ENCODE peak calls at places on chromosomes 7 and 10, in four cellular contexts. F is K562, M is GM12878, A is HL-60. R is an unnamed sample.

GRCh38 chr7:96497567-96497966 is 175.7 kb upstream of the SLC25A13 start:
- DNase-seq in A (no peak), F (no peak), M (no peak), R (no peak)

GRCh38 chr7:137080516-137081203 is 212.2 kb downstream of the CHRM2 start:
- DNase-seq in A (no peak), F (no peak), M (no peak), R (no peak)

GRCh38 chr7:66277492-66277891 is 72.4 kb downstream of the TPST1 start:
- DNase-seq in M (no peak), F (no peak), A (no peak), R (no peak)

GRCh38 chr7:16669581-16669980 is 23.6 kb downstream of the BZW2 start:
- DNase-seq in A (no peak), M (no peak), F (no peak), R (no peak)

GRCh38 chr10:9243861-9244515 is 1189.5 kb downstream of the GATA3 start:
- DNase-seq in F (no peak), M (no peak), A (no peak), R (no peak)

GRCh38 chr10:125034671-125035070 is 92.7 kb downstream of the ZRANB1 start:
- DNase-seq in A (no peak), M (no peak), F (no peak), R (no peak)

GRCh38 chr7:46764100-46764941 is 817.6 kb downstream of the TNS3 start:
- DNase-seq in F (no peak), M (peak), A (no peak), R (no peak)

GRCh38 chr7:92485267-92485892 is 7.6 kb upstream of the ERVW-1 start:
- DNase-seq in M (no peak), F (no peak), A (no peak), R (no peak)

GRCh38 chr7:2212906-2213305 is 19.8 kb downstream of the MAD1L1 start:
- DNase-seq in F (no peak), M (no peak), A (no peak), R (no peak)

GRCh38 chr7:17474724-17475344 is 176.4 kb downstream of the AHR start:
- DNase-seq in M (no peak), A (no peak), F (peak), R (no peak)

GRCh38 chr7:139118234-139118802 is 8.8 kb upstream of the ZC3HAV1 start:
- DNase-seq in F (peak), A (peak), M (peak), R (no peak)

GRCh38 chr7:47092331-47092730 is 489.6 kb downstream of the TNS3 start:
- DNase-seq in A (no peak), M (no peak), F (no peak), R (no peak)

GRCh38 chr10:14952851-14953451 is 945 bp downstream of the DCLRE1C start:
- DNase-seq in F (peak), M (no peak), A (peak), R (no peak)

GRCh38 chr7:94264756-94265155 is 129.9 kb upstream of the COL1A2 start:
- DNase-seq in M (no peak), F (no peak), A (no peak), R (no peak)

GRCh38 chr7:66376264-66376945 is 171.3 kb downstream of the TPST1 start:
- DNase-seq in M (no peak), A (no peak), F (no peak), R (no peak)

GRCh38 chr7:16421333-16422099 is at the start of gene CRPPA:
- DNase-seq in A (peak), M (no peak), F (peak), R (no peak)

GRCh38 chr7:108051449-108051848 is 48.5 kb upstream of the LAMB1 start:
- DNase-seq in F (no peak), M (no peak), A (no peak), R (no peak)

GRCh38 chr7:151951672-151952338 is 4.4 kb upstream of the GALNTL5 start:
- DNase-seq in F (no peak), M (no peak), A (no peak), R (no peak)

GRCh38 chr10:133104076-133104965 is 16.6 kb downstream of the ADGRA1 start:
- DNase-seq in M (no peak), A (no peak), F (no peak), R (no peak)

GRCh38 chr10:1572519-1573333 is 164.6 kb downstream of the ADARB2 start:
- DNase-seq in F (no peak), M (no peak), A (no peak), R (no peak)

GRCh38 chr7:18590259-18590658 is 94.7 kb downstream of the HDAC9 start:
- DNase-seq in F (no peak), M (no peak), A (peak), R (no peak)

GRCh38 chr7:16648551-16648950 is 2.6 kb downstream of the BZW2 start:
- DNase-seq in M (no peak), A (peak), F (peak), R (no peak)

GRCh38 chr7:815284-816216 is 16.7 kb upstream of the SUN1 start:
- DNase-seq in M (no peak), A (no peak), F (peak), R (peak)

GRCh38 chr7:18119985-18120384 is 92.3 kb upstream of the PRPS1L1 start:
- DNase-seq in F (no peak), A (no peak), M (no peak), R (no peak)

GRCh38 chr10:24718031-24718855 is 5.4 kb downstream of the ARHGAP21 start:
- DNase-seq in F (no peak), M (no peak), A (no peak), R (no peak)

GRCh38 chr7:82362129-82362528 is 81.4 kb downstream of the CACNA2D1 start:
- DNase-seq in A (no peak), F (no peak), M (no peak), R (no peak)

GRCh38 chr7:118080947-118081346 is 103.0 kb upstream of the LSM8 start:
- DNase-seq in M (peak), A (no peak), F (peak), R (no peak)

GRCh38 chr10:10818082-10818481 is 199.6 kb upstream of the CELF2 start:
- DNase-seq in M (no peak), F (no peak), A (no peak), R (no peak)

GRCh38 chr10:71725998-71726672 is 6.6 kb upstream of the C10orf105 start:
- DNase-seq in F (peak), M (no peak), A (peak), R (no peak)

GRCh38 chr10:65183236-65183635 is 1662.0 kb downstream of the REEP3 start:
- DNase-seq in A (no peak), M (no peak), F (no peak), R (no peak)

GRCh38 chr7:369476-369980 is 79.6 kb downstream of the FOXL3 start:
- DNase-seq in M (no peak), F (no peak), A (no peak), R (no peak)

GRCh38 chr7:36487756-36488336 is 98.2 kb downstream of the ANLN start:
- DNase-seq in F (no peak), A (peak), M (peak), R (peak)

GRCh38 chr7:65722361-65722792 is 150.5 kb upstream of the VKORC1L1 start:
- DNase-seq in F (peak), M (peak), A (peak), R (peak)

GRCh38 chr7:83648464-83649241 is at the start of gene SEMA3E:
- DNase-seq in F (no peak), A (no peak), M (no peak), R (no peak)

GRCh38 chr7:146656988-146657387 is 540.4 kb downstream of the CNTNAP2 start:
- DNase-seq in F (no peak), A (no peak), M (no peak), R (no peak)

GRCh38 chr7:79951415-79951814 is 183.2 kb upstream of the GNAI1 start:
- DNase-seq in M (no peak), F (no peak), A (no peak), R (no peak)

GRCh38 chr10:104337527-104337984 is 709 bp downstream of the ITPRIP start:
- DNase-seq in F (peak), A (peak), M (no peak), R (no peak)

GRCh38 chr7:151833691-151834090 is 43.2 kb downstream of the PRKAG2 start:
- DNase-seq in M (no peak), A (no peak), F (no peak), R (no peak)

GRCh38 chr7:26127411-26127810 is 24.6 kb upstream of the NFE2L3 start:
- DNase-seq in A (no peak), M (peak), F (no peak), R (no peak)

DNA sequence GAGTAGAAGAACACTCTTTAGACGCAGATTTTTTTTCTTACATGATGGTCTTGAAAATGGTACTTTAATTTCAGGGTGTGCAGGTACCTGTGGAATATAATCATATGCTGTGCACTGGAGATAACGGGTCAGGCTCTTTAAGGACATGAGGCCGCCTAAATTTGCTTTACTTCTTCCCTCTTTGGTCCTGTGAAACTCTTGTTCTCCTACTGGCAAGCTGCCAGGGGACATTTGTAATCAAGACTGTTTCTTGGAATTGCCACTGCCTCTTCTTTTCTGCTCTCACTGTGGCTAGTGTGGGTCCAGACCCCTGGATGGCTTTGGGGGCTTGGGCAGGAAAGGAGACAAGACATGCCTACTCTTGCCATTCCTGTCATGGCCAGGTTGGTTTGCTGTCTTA is 146.0 kb downstream of the SND1 start:
- DNase-seq in M (no peak), F (peak), A (no peak), R (no peak)
- TF ChIP-seq SPI1 in M (no peak), F (no peak), A (no peak), R (no peak)

DNA sequence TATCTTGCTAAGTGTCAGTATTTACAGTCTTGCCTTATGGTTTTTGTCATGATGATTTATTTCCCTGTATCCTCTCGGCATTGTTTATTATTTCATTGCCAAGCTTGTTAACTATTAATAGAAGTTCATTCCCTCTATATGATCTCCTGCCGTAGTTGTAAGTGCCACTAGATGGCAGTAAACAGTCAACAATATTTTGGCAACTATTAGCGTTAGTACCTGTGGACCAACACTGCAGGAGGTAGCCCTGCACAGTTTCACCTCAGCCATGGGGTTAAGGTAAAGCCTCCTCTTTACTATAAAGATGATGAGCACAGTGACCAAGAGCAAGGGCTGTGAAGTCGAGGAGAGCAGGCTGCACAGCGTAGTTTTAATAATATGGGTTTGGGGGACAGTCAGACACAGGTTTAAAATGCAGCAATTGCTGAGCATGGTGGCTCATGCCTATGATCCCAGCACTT is 26.1 kb upstream of the CCNJ start:
- DNase-seq in F (peak), A (peak), M (peak), R (peak)
- TF ChIP-seq SPI1 in F (no peak), A (no peak), M (no peak), R (no peak)

GRCh38 chr10:115972426-115972825 is 300.6 kb downstream of the GFRA1 start:
- DNase-seq in A (no peak), F (no peak), M (no peak), R (no peak)
- TF ChIP-seq SPI1 in A (no peak), F (no peak), M (no peak), R (no peak)

GRCh38 chr10:85651507-85651902 is 715.1 kb downstream of the GRID1 start:
- DNase-seq in A (no peak), M (no peak), F (no peak), R (no peak)

GRCh38 chr10:85646312-85646711 is 720.3 kb downstream of the GRID1 start:
- DNase-seq in M (no peak), F (no peak), A (no peak), R (no peak)

GRCh38 chr10:85648279-85648754 is 718.3 kb downstream of the GRID1 start:
- DNase-seq in F (no peak), A (no peak), M (no peak), R (no peak)

GRCh38 chr10:85655394-85655793 is 711.2 kb downstream of the GRID1 start:
- DNase-seq in M (no peak), F (no peak), A (no peak), R (no peak)

GRCh38 chr10:85650791-85651506 is 715.6 kb downstream of the GRID1 start:
- DNase-seq in F (no peak), M (no peak), A (no peak), R (no peak)
- TF ChIP-seq SPI1 in F (no peak), M (no peak), A (no peak), R (no peak)

R was measured in GM12891.